ENCODE peak calls at places on chromosome 13, in six cellular contexts. T is left lung; E is stomach; M is CD8-positive, alpha-beta T cell; U is heart left ventricle; N is breast epithelium. C is an unnamed sample. For H3K27me3, the result is how much of the 10 kb centered on the place peaks cover.

GRCh38 chr13:36919833-36920611 is at the start of gene SMAD9:
- DNase-seq in T (peak), E (peak), M (no peak), U (peak), N (peak), C (no peak)

GRCh38 chr13:67880916-67881315 is 650.8 kb upstream of the PCDH9 start:
- DNase-seq in T (no peak), E (no peak), M (no peak), U (no peak), N (no peak), C (no peak)

GRCh38 chr13:69274231-69274630 is 833.4 kb upstream of the ATXN8OS start:
- DNase-seq in T (no peak), E (no peak), M (no peak), U (no peak), N (no peak), C (no peak)

GRCh38 chr13:27442071-27442647 is 8.2 kb downstream of the MTIF3 start:
- DNase-seq in T (peak), E (no peak), M (peak), U (no peak), N (no peak), C (no peak)

GRCh38 chr13:110138009-110138699 is 168.8 kb downstream of the COL4A1 start:
- DNase-seq in T (peak), E (peak), M (peak), U (peak), N (peak), C (no peak)

GRCh38 chr13:50396001-50396400 is 380.8 kb downstream of the KCNRG start:
- DNase-seq in T (no peak), E (no peak), M (no peak), U (no peak), N (no peak), C (no peak)

GRCh38 chr13:50884270-50884669 is 25.3 kb upstream of the RNASEH2B start:
- DNase-seq in T (no peak), E (no peak), M (no peak), U (no peak), N (no peak), C (no peak)

GRCh38 chr13:100694722-100695644 is 20.4 kb upstream of the TMTC4 start:
- DNase-seq in T (peak), E (peak), M (no peak), U (peak), N (no peak), C (no peak)

GRCh38 chr13:92317066-92317465 is 909.5 kb upstream of the GPC6 start:
- DNase-seq in T (no peak), E (no peak), M (no peak), U (no peak), N (no peak), C (no peak)

GRCh38 chr13:101942038-101942437 is 459.8 kb downstream of the FGF14 start:
- DNase-seq in T (no peak), E (no peak), M (no peak), U (no peak), N (no peak), C (no peak)

GRCh38 chr13:100673831-100674362 is 698 bp downstream of the TMTC4 start:
- DNase-seq in T (no peak), E (peak), M (peak), U (peak), N (no peak), C (peak)

GRCh38 chr13:46812398-46812797 is 15.4 kb upstream of the ESD start:
- DNase-seq in T (no peak), E (no peak), M (no peak), U (no peak), N (no peak), C (no peak)

GRCh38 chr13:58587183-58587582 is 955.6 kb downstream of the PCDH17 start:
- DNase-seq in T (no peak), E (no peak), M (no peak), U (no peak), N (no peak), C (no peak)

GRCh38 chr13:40064723-40065122 is 409.3 kb downstream of the COG6 start:
- DNase-seq in T (no peak), E (no peak), M (no peak), U (no peak), N (no peak), C (no peak)

GRCh38 chr13:49545661-49546060 is 39.7 kb downstream of the RCBTB1 start:
- DNase-seq in T (no peak), E (no peak), M (no peak), U (no peak), N (no peak), C (no peak)

GRCh38 chr13:41613984-41614581 is 156.7 kb downstream of the RGCC start:
- DNase-seq in T (no peak), E (no peak), M (no peak), U (peak), N (no peak), C (peak)

GRCh38 chr13:50365300-50365682 is 350.0 kb downstream of the KCNRG start:
- DNase-seq in T (no peak), E (no peak), M (no peak), U (no peak), N (no peak), C (no peak)

GRCh38 chr13:42022796-42023493 is 25.5 kb upstream of the DGKH start:
- DNase-seq in T (no peak), E (no peak), M (no peak), U (no peak), N (no peak), C (no peak)

GRCh38 chr13:102400619-102401125 is 1.2 kb downstream of the FGF14 start:
- DNase-seq in T (peak), E (no peak), M (no peak), U (peak), N (no peak), C (no peak)

GRCh38 chr13:48263196-48263595 is 30.2 kb downstream of the ITM2B start:
- DNase-seq in T (no peak), E (no peak), M (no peak), U (no peak), N (no peak), C (no peak)

GRCh38 chr13:38657191-38657590 is 29.7 kb upstream of the FREM2 start:
- DNase-seq in T (no peak), E (no peak), M (no peak), U (no peak), N (no peak), C (no peak)

GRCh38 chr13:112959701-112960542 is 9.1 kb upstream of the MCF2L start:
- DNase-seq in T (no peak), E (no peak), M (no peak), U (no peak), N (no peak), C (no peak)

GRCh38 chr13:41825691-41826090 is 135.2 kb downstream of the VWA8 start:
- DNase-seq in T (no peak), E (no peak), M (no peak), U (no peak), N (no peak), C (no peak)

GRCh38 chr13:92260363-92260762 is 861.9 kb downstream of the GPC5 start:
- DNase-seq in T (no peak), E (no peak), M (no peak), U (no peak), N (no peak), C (no peak)

GRCh38 chr13:97880298-97880675 is 73.2 kb upstream of the IPO5 start:
- DNase-seq in T (no peak), E (no peak), M (no peak), U (no peak), N (no peak), C (no peak)

GRCh38 chr13:53340505-53341143 is 312.0 kb downstream of the OLFM4 start:
- DNase-seq in T (no peak), E (no peak), M (no peak), U (no peak), N (no peak), C (no peak)

GRCh38 chr13:53342623-53343022 is 314.0 kb downstream of the OLFM4 start:
- DNase-seq in T (no peak), E (no peak), M (no peak), U (no peak), N (no peak), C (no peak)

GRCh38 chr13:53341144-53341510 is 312.5 kb downstream of the OLFM4 start:
- DNase-seq in T (no peak), E (no peak), M (no peak), U (no peak), N (no peak), C (no peak)

GRCh38 chr13:53336441-53337160 is 308.0 kb downstream of the OLFM4 start:
- DNase-seq in T (no peak), E (no peak), M (no peak), U (no peak), N (no peak), C (no peak)

GRCh38 chr13:53338760-53339159 is 310.1 kb downstream of the OLFM4 start:
- DNase-seq in T (no peak), E (no peak), M (no peak), U (no peak), N (no peak), C (no peak)
- TF ChIP-seq CTCF in T (no peak), E (no peak), M (no peak), U (no peak), N (no peak), C (no peak)

GRCh38 chr13:80436571-80437169 is 95.7 kb upstream of the SPRY2 start:
- DNase-seq in T (no peak), E (no peak), M (no peak), U (no peak), N (no peak), C (no peak)
- H3K27ac ChIP-seq in T (no peak), E (peak), M (no peak), U (peak), N (peak), C (no peak)

DNA sequence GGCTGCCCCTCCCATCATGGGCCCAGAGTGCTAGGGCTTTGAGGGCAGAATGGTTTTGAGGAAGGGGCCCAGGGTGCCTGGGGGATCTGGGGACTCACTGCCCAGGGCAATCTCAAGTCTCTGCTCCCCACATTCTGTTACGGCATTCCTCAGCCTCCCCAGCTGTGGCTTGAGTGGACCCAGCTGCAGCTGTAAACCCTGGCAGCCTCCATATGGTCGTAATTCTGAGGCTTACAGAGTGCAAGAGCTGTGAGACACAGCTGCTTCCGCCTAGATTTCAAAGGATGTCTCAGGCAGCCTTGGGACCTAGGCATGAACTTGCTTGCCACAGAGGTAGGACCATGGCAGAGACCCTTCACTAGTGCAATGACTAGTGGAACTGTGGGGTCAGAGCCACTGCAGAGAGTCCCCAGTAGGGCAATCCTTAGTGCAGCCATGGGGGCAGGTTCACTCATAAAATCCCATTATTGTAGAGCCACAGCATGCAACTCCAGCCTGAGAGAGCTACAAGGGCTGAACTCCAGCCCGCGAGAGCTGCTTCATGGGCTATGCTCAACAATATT is 297.5 kb downstream of the ENOX1 start:
- DNase-seq in T (no peak), E (no peak), M (no peak), U (peak), N (no peak), C (no peak)
- H3K27me3 ChIP-seq in T (under half), E (under half), M (under half), U (under half), N (under half), C (under half)

GRCh38 chr13:98944336-98944735 is 33.5 kb downstream of the DOCK9 start:
- DNase-seq in T (no peak), E (no peak), M (no peak), U (no peak), N (no peak), C (no peak)
- TF ChIP-seq CTCF in T (no peak), E (no peak), M (no peak), U (no peak), N (no peak), C (no peak)

GRCh38 chr13:111165611-111166010 is 50.5 kb downstream of the ARHGEF7 start:
- DNase-seq in T (no peak), E (no peak), M (no peak), U (no peak), N (no peak), C (no peak)

GRCh38 chr13:111167290-111167689 is 52.2 kb downstream of the ARHGEF7 start:
- DNase-seq in T (no peak), E (no peak), M (no peak), U (no peak), N (no peak), C (no peak)

GRCh38 chr13:111165189-111165588 is 50.1 kb downstream of the ARHGEF7 start:
- DNase-seq in T (no peak), E (no peak), M (no peak), U (no peak), N (no peak), C (no peak)

GRCh38 chr13:111166882-111167281 is 51.8 kb downstream of the ARHGEF7 start:
- DNase-seq in T (no peak), E (no peak), M (no peak), U (no peak), N (no peak), C (no peak)

GRCh38 chr13:111168116-111168515 is 53.0 kb downstream of the ARHGEF7 start:
- DNase-seq in T (no peak), E (no peak), M (no peak), U (no peak), N (no peak), C (no peak)
- H3K27ac ChIP-seq in T (no peak), E (no peak), M (no peak), U (no peak), N (no peak), C (no peak)

DNA sequence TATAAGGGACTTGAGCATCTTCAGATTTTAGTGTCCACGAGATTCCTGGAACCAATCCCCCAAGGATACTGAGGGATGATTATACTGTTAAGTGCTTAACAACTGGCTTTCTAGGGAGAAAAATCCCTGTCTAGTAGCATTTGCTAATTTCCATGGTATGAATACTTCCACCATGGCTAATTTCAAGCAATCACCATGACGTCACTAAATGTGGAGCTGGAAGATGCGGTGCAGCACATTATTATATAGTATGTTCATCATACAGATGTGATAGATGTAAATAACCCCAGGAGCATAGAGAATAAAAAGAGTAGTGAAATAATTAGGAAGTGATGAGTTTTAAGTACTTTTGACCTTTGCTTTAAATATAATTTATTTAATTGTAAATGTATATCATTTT is 72.7 kb downstream of the SIAH3 start:
- DNase-seq in T (no peak), E (no peak), M (no peak), U (no peak), N (no peak), C (no peak)
- H3K27me3 ChIP-seq in T (under half), E (under half), M (under half), U (under half), N (under half), C (under half)

GRCh38 chr13:78806457-78806856 is 147.5 kb upstream of the OBI1 start:
- DNase-seq in T (no peak), E (no peak), M (no peak), U (no peak), N (no peak), C (no peak)
- TF ChIP-seq CTCF in T (no peak), E (no peak), M (peak), U (no peak), N (no peak), C (peak)

DNA sequence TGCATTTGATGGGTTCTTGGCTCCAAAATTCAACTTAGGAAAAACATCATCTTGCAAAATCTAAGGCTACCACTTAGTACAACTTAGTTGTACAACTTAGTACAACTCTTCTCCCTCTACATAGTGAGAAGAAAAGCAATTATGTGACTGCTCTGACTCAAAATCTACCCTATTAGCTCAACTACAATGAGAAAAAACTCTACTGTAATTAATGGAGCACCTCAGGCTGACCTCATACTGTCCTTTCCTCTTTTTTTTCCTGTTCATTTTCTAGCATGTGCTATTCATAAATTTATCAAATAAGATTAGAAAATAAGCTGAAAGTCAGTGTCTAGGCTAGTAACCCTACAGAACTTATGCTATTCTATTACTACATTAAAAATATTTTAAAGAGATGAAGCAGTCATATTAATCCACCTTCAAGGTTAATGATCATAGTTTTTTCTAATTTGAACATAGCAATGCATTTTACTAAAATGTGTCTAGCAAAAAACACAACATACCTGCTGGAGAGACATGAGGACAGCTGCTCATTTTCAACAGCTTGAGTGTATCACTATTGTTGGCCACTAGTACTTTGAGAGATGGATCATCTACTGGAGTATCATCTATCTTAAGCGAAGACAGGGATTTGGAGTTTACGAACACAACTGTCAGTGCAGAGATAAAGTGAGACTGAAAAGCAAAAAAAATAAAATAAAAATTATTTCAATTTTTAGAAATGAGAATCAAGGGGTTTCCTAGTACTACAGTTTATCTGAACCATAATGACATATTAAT is 11.9 kb downstream of the FBXL3 start:
- DNase-seq in T (no peak), E (no peak), M (no peak), U (no peak), N (no peak), C (no peak)
- H3K27ac ChIP-seq in T (no peak), E (no peak), M (no peak), U (no peak), N (no peak), C (no peak)

DNA sequence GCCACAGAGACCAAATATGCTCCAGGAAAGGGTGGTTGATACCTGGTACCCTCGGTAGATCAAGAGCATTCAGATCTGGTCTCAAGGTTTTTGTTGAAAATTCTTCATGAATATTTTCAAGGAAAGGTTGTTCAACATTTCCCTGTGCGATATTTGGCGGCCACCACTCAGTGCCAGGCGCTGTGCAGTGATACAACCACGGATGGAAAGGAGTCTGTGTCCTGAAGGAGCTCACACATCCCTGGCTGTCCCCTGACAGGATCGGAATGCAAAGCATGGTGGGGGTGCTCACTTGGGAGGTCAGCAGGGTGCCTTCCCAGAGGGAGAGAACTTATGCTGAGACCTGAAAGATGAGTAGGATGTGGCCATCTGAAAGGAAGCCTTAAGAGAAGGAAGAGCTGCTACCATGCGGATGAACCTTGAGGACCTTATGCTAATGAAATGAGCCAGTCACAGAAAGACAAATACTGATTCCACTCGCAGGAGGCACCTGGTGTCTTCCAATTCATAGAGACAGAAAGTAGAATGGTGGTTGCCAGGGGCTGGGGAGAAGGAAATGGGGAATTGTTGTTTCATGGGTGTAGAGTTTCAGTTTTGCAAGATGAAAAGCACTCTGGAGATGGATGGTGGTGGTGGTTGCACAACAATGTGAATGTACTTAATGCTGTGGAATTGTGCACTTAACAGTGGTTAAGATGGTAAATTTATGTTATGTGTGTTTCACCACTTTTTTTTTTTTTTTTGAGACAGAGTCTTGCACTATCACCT is 41.6 kb downstream of the HSPH1 start:
- DNase-seq in T (no peak), E (no peak), M (no peak), U (no peak), N (no peak), C (no peak)
- H3K27me3 ChIP-seq in T (under half), E (under half), M (under half), U (under half), N (under half), C (half or more)

GRCh38 chr13:21232196-21232595 is 55.7 kb downstream of the MRPL57 start:
- DNase-seq in T (no peak), E (no peak), M (no peak), U (no peak), N (no peak), C (peak)
- TF ChIP-seq CTCF in T (no peak), E (no peak), M (no peak), U (no peak), N (no peak), C (no peak)